ENCODE peak calls at places on chromosomes 6 and 20, in nine cellular contexts. T is H7; Y is effector memory CD4-positive, alpha-beta T cell; D is spleen; W is fibroblast of pulmonary artery; B is left lung; A is SJSA1; K is stomach; N is CD8-positive, alpha-beta memory T cell. V is an unnamed sample.

GRCh38 chr20:62236674-62236996 is 1.7 kb upstream of the OSBPL2 start:
- DNase-seq in B (no peak), W (no peak), D (no peak), N (no peak), A (no peak), T (peak), Y (no peak), K (no peak), V (no peak)

GRCh38 chr6:31203345-31203979 is 33.0 kb upstream of the POU5F1 start:
- DNase-seq in A (peak), T (no peak), K (no peak), B (no peak), W (peak), D (no peak), N (peak), Y (peak), V (no peak)

GRCh38 chr20:43963233-43963632 is 48.6 kb downstream of the TOX2 start:
- DNase-seq in A (no peak), B (no peak), D (no peak), K (no peak), W (no peak), N (no peak), T (no peak), Y (no peak), V (no peak)

GRCh38 chr6:45082091-45082490 is 246.0 kb upstream of the RUNX2 start:
- DNase-seq in Y (no peak), B (no peak), D (no peak), W (peak), T (no peak), N (no peak), K (no peak), A (no peak), V (no peak)

GRCh38 chr6:84967389-84967788 is 203.0 kb upstream of the TBX18 start:
- DNase-seq in K (no peak), Y (no peak), A (peak), T (peak), W (peak), B (no peak), D (no peak), N (no peak), V (peak)

GRCh38 chr6:24933868-24934401 is 1.8 kb downstream of the RIPOR2 start:
- DNase-seq in D (peak), W (peak), T (peak), A (no peak), N (peak), K (no peak), B (no peak), Y (no peak), V (no peak)

GRCh38 chr6:373773-374724 is 17.5 kb upstream of the IRF4 start:
- DNase-seq in A (no peak), N (no peak), W (peak), T (peak), Y (no peak), B (no peak), D (peak), K (no peak), V (no peak)

GRCh38 chr6:3813150-3813780 is 35.9 kb upstream of the FAM50B start:
- DNase-seq in B (no peak), A (peak), T (no peak), Y (no peak), K (peak), N (no peak), D (peak), W (peak), V (no peak)

GRCh38 chr20:45337367-45338120 is 10.7 kb downstream of the SDC4 start:
- DNase-seq in B (peak), A (peak), D (no peak), K (peak), T (no peak), N (no peak), Y (no peak), W (peak), V (peak)

GRCh38 chr6:111662794-111663231 is 57.1 kb upstream of the TRAF3IP2 start:
- DNase-seq in W (no peak), T (no peak), K (no peak), D (no peak), A (no peak), Y (no peak), N (no peak), B (no peak), V (no peak)

GRCh38 chr20:51169813-51170212 is 146.9 kb upstream of the KCNG1 start:
- DNase-seq in D (no peak), T (no peak), N (no peak), K (no peak), W (no peak), B (no peak), A (no peak), Y (no peak), V (no peak)

GRCh38 chr6:178119-178518 is 114.2 kb upstream of the DUSP22 start:
- DNase-seq in T (no peak), W (no peak), K (no peak), D (no peak), B (no peak), Y (no peak), N (no peak), A (no peak), V (no peak)

GRCh38 chr6:169847773-169848380 is 96.5 kb downstream of the ERMARD start:
- DNase-seq in T (peak), N (no peak), Y (no peak), B (no peak), D (peak), A (no peak), W (no peak), K (peak), V (no peak)

GRCh38 chr20:18541741-18542140 is 25.5 kb upstream of the SMIM26 start:
- DNase-seq in K (no peak), N (no peak), D (no peak), B (no peak), Y (no peak), T (no peak), A (no peak), W (no peak), V (no peak)

GRCh38 chr20:58392286-58392685 is 3.3 kb downstream of the VAPB start:
- DNase-seq in A (no peak), W (no peak), Y (no peak), N (no peak), T (no peak), D (no peak), B (no peak), K (no peak), V (no peak)

GRCh38 chr20:58388882-58389323 is at the start of gene VAPB:
- DNase-seq in T (peak), Y (peak), W (peak), D (peak), A (peak), B (peak), N (peak), K (peak), V (peak)

GRCh38 chr20:58389968-58390658 is 1.1 kb downstream of the VAPB start:
- DNase-seq in N (no peak), K (no peak), B (no peak), T (no peak), W (no peak), A (no peak), D (no peak), Y (no peak), V (no peak)

GRCh38 chr20:58389324-58389967 is 417 bp downstream of the VAPB start:
- DNase-seq in D (no peak), K (peak), T (peak), Y (peak), N (peak), B (peak), A (peak), W (peak), V (no peak)

DNA sequence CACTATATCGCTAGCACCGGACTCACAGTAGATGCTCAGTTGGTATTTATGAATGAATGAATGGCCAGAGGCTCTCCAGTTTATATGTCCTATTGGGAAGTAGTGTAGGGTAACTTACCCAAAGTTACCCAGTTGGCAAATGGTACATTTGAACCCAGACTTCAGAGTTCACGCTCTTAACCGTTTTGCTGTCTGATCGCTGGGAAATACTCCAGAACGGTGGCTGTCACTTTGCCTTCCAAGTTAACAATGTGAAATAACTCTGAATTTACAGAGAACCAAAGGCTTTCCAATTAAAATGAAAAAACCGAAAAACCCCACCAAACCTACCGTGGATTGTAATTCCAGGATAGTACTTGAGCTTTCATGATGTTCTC is 1.6 kb downstream of the VAPB start:
- DNase-seq in Y (no peak), B (no peak), D (no peak), W (no peak), K (no peak), T (no peak), N (no peak), A (no peak), V (no peak)
- H3K4me3 ChIP-seq in Y (peak), B (no peak), D (no peak), W (peak), K (no peak), T (no peak), N (peak), A (no peak), V (peak)

GRCh38 chr6:7674291-7674690 is 51.6 kb upstream of the BMP6 start:
- DNase-seq in B (no peak), D (peak), W (peak), K (no peak), A (no peak), N (no peak), T (no peak), Y (no peak), V (no peak)

GRCh38 chr6:7671076-7671475 is 54.8 kb upstream of the BMP6 start:
- DNase-seq in T (no peak), N (no peak), W (peak), A (peak), K (no peak), D (no peak), B (no peak), Y (no peak), V (no peak)

GRCh38 chr6:7672066-7673062 is 53.5 kb upstream of the BMP6 start:
- DNase-seq in A (peak), T (no peak), Y (no peak), B (no peak), K (no peak), N (no peak), D (peak), W (no peak), V (no peak)

GRCh38 chr6:7671581-7671980 is 54.3 kb upstream of the BMP6 start:
- DNase-seq in K (no peak), A (no peak), T (no peak), B (no peak), D (no peak), Y (no peak), W (peak), N (no peak), V (no peak)

GRCh38 chr6:7673063-7673536 is 52.8 kb upstream of the BMP6 start:
- DNase-seq in Y (no peak), N (no peak), B (peak), A (peak), T (peak), D (peak), K (peak), W (peak), V (no peak)
- H3K4me3 ChIP-seq in Y (no peak), N (no peak), B (no peak), A (peak), T (peak), D (no peak), K (peak), W (no peak), V (peak)

GRCh38 chr6:43930440-43931154 is 160.6 kb downstream of the VEGFA start:
- DNase-seq in B (no peak), A (no peak), K (no peak), N (no peak), D (peak), W (no peak), Y (no peak), T (no peak), V (no peak)

GRCh38 chr6:43931201-43931600 is 161.2 kb downstream of the VEGFA start:
- DNase-seq in D (peak), K (no peak), B (no peak), T (no peak), A (no peak), W (no peak), N (no peak), Y (no peak), V (no peak)

GRCh38 chr6:43927525-43928210 is 157.7 kb downstream of the VEGFA start:
- DNase-seq in N (no peak), D (peak), T (peak), K (peak), A (no peak), Y (no peak), W (no peak), B (no peak), V (no peak)

GRCh38 chr6:43926644-43927524 is 156.9 kb downstream of the VEGFA start:
- DNase-seq in N (no peak), W (peak), D (peak), A (peak), B (peak), T (peak), K (peak), Y (no peak), V (peak)

DNA sequence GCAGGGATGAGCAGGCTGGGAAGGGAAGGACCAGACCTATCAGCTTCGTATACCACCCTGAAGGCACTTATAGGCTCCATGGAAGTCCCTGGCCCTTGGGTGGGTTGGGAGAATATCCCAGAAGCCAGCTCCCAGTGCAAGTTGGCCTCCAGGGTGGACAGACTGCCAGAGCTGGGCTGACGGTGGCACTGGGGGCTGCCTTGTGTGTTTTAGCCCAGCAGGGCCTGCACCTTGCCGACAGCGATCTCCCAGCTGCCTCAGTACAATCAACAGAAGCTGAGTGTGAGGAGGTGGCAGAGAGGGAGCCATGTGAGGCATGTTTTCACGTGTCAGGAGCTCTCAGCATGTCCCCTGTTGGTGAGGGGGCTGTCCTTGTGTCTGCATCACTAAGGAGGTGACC is 159.5 kb downstream of the VEGFA start:
- DNase-seq in B (no peak), D (peak), N (no peak), A (no peak), W (no peak), T (no peak), Y (no peak), K (no peak), V (no peak)
- H3K4me3 ChIP-seq in B (no peak), D (no peak), N (no peak), A (no peak), W (no peak), T (no peak), Y (no peak), K (no peak), V (no peak)

GRCh38 chr6:113672691-113673149 is 184.4 kb upstream of the MARCKS start:
- DNase-seq in K (peak), A (no peak), W (peak), B (no peak), D (no peak), T (peak), N (no peak), Y (no peak), V (no peak)
- H3K4me3 ChIP-seq in K (peak), A (no peak), W (peak), B (no peak), D (no peak), T (no peak), N (no peak), Y (no peak), V (peak)

DNA sequence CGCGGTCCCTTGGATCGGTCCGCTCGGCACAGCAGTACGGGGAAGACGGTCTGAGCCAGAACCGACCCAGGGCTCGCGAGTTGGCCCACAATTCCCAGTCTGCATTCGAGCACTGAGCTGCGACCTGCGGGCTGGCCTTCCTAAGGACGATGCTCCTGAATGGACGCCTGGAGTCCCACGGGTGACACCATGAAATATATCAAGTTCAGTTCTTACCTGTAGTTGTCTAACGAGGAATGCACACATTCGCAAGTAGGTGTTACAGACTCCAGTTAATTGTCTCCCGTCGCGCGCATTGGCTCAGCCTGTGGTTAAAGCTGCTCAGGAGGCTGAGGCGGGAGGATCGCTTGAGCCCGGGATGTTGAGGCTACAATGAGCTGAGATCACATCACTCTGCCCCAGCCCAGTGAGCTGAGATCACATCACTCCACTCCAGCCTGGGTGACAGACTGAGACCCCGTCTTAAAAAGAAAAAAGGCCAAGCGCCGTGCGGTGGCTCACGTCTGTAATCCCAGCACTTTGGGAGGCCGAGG is 802 bp downstream of the PEX7 start:
- DNase-seq in W (no peak), B (no peak), N (peak), A (no peak), Y (peak), T (no peak), D (peak), K (no peak), V (no peak)
- H3K4me3 ChIP-seq in W (peak), B (peak), N (peak), A (peak), Y (peak), T (peak), D (peak), K (peak), V (peak)

GRCh38 chr20:1617055-1617454 is 2.8 kb downstream of the SIRPB1 start:
- DNase-seq in N (no peak), T (no peak), K (no peak), B (no peak), A (no peak), D (no peak), W (peak), Y (no peak), V (no peak)

GRCh38 chr20:1619861-1620444 is at the start of gene SIRPB1:
- DNase-seq in D (peak), A (peak), W (no peak), Y (no peak), B (peak), T (no peak), K (no peak), N (no peak), V (no peak)

GRCh38 chr20:1622450-1622849 is 2.6 kb upstream of the SIRPB1 start:
- DNase-seq in N (no peak), A (no peak), B (no peak), Y (no peak), K (no peak), D (no peak), W (no peak), T (no peak), V (no peak)

GRCh38 chr20:1618479-1618878 is 1.3 kb downstream of the SIRPB1 start:
- DNase-seq in D (peak), K (no peak), W (no peak), Y (no peak), B (no peak), A (no peak), N (no peak), T (no peak), V (no peak)

DNA sequence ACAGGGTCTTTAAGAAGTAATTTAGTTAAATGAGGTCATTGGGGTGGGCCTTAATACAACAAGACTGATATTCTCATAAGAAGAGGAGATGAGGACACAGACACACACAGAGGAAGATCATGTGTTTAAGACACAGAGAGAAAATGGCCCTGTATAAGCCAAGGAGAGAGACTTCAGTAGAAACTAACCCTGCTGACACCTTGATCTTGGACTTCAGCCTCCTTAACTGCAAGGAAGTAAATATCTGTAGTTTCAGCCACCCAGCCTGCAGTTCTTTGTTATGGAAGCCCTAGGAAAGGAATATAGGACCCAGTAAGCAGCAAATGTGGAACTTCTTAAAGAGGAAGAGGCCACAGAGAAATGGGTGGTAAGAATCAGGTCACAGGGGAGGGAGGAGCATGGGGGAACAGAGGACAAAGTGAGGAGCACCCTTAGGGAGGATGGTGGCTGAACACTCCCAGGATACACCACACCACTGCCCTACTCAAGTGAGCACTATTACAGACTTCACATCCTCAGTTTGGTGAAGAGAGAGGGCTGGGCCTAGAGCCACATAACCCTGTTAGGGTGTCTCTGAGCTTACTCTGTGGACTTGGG is 757 bp downstream of the SIRPB1 start:
- DNase-seq in B (no peak), D (no peak), W (no peak), N (no peak), A (no peak), Y (no peak), T (no peak), K (no peak), V (no peak)
- H3K4me3 ChIP-seq in B (no peak), D (no peak), W (no peak), N (no peak), A (no peak), Y (no peak), T (no peak), K (no peak), V (no peak)

GRCh38 chr6:39203804-39204495 is 25.3 kb downstream of the KCNK5 start:
- DNase-seq in K (peak), T (peak), Y (no peak), B (peak), A (no peak), W (no peak), N (no peak), D (no peak), V (no peak)
- H3K4me3 ChIP-seq in K (no peak), T (no peak), Y (no peak), B (no peak), A (no peak), W (no peak), N (no peak), D (no peak), V (no peak)

GRCh38 chr20:46757754-46758678 is 48.6 kb downstream of the SLC2A10 start:
- DNase-seq in K (peak), D (no peak), B (peak), T (peak), W (peak), N (peak), Y (no peak), A (peak), V (no peak)
- H3K4me3 ChIP-seq in K (no peak), D (no peak), B (no peak), T (no peak), W (no peak), N (no peak), Y (no peak), A (no peak), V (no peak)

GRCh38 chr20:37915434-37915787 is 12.5 kb downstream of the VSTM2L start:
- DNase-seq in D (no peak), W (no peak), A (no peak), Y (no peak), B (no peak), K (no peak), T (peak), N (no peak), V (no peak)
- H3K4me3 ChIP-seq in D (no peak), W (no peak), A (no peak), Y (no peak), B (no peak), K (peak), T (peak), N (no peak), V (no peak)

V was measured in AG04450.